ENCODE peak calls at places on chromosomes 11 and 22, in six cellular contexts. X, L, G, R, K and H are unnamed samples.

GRCh38 chr22:37409557-37409956 is 17.7 kb downstream of the ELFN2 start:
- DNase-seq in X (no peak), L (no peak), G (no peak), R (no peak), K (no peak), H (no peak)

GRCh38 chr11:43578346-43579170 is 102.0 kb upstream of the HSD17B12 start:
- DNase-seq in X (no peak), L (no peak), G (peak; percentile 39), R (no peak), K (no peak), H (peak; percentile 86)

GRCh38 chr11:119888119-119888518 is 159.1 kb upstream of the NECTIN1 start:
- DNase-seq in X (peak; percentile 13), L (no peak), G (no peak), R (no peak), K (no peak), H (no peak)

GRCh38 chr11:64126796-64127195 is 39.1 kb downstream of the MACROD1 start:
- DNase-seq in X (no peak), L (no peak), G (no peak), R (no peak), K (no peak), H (no peak)

GRCh38 chr22:41401781-41402648 is 20.3 kb downstream of the TEF start:
- DNase-seq in X (peak; percentile 86), L (peak; percentile 73), G (peak; percentile 40), R (peak; percentile 45), K (peak; percentile 84), H (peak; percentile 98)

GRCh38 chr11:61329871-61330270 is 3.0 kb downstream of the DDB1 start:
- DNase-seq in X (no peak), L (no peak), G (no peak), R (no peak), K (no peak), H (no peak)

GRCh38 chr11:115535781-115536180 is 31.6 kb upstream of the CADM1 start:
- DNase-seq in X (no peak), L (no peak), G (no peak), R (no peak), K (no peak), H (no peak)

GRCh38 chr11:109996060-109996459 is 97.1 kb upstream of the ZC3H12C start:
- DNase-seq in X (no peak), L (no peak), G (no peak), R (no peak), K (no peak), H (no peak)

GRCh38 chr11:76656087-76656531 is 14.4 kb downstream of the LRRC32 start:
- DNase-seq in X (no peak), L (no peak), G (no peak), R (no peak), K (no peak), H (no peak)

GRCh38 chr11:45922425-45923082 is at the start of gene LARGE2:
- DNase-seq in X (peak; percentile 91), L (no peak), G (no peak), R (no peak), K (no peak), H (no peak)

GRCh38 chr11:68903288-68903630 is 373 bp downstream of the MRPL21 start:
- DNase-seq in X (no peak), L (no peak), G (no peak), R (no peak), K (no peak), H (no peak)

GRCh38 chr22:17140826-17141771 is 18.0 kb downstream of the HDHD5 start:
- DNase-seq in X (no peak), L (no peak), G (no peak), R (no peak), K (no peak), H (no peak)

GRCh38 chr11:130915556-130916237 is 582 bp downstream of the SNX19 start:
- DNase-seq in X (no peak), L (no peak), G (no peak), R (no peak), K (no peak), H (no peak)

GRCh38 chr11:8639655-8640054 is 42.8 kb downstream of the TRIM66 start:
- DNase-seq in X (no peak), L (no peak), G (no peak), R (no peak), K (no peak), H (no peak)

GRCh38 chr11:94201004-94201465 is 72.4 kb downstream of the PANX1 start:
- DNase-seq in X (no peak), L (no peak), G (peak; percentile 54), R (peak; percentile 26), K (no peak), H (peak; percentile 89)

GRCh38 chr11:112025682-112026081 is 474 bp downstream of the DLAT start:
- DNase-seq in X (no peak), L (no peak), G (peak; percentile 25), R (peak; percentile 35), K (no peak), H (no peak)

GRCh38 chr11:13343931-13344717 is 66.5 kb downstream of the BMAL1 start:
- DNase-seq in X (no peak), L (peak; percentile 81), G (peak; percentile 68), R (peak; percentile 87), K (no peak), H (peak; percentile 60)

GRCh38 chr11:20057055-20057943 is 103.0 kb downstream of the DBX1 start:
- DNase-seq in X (no peak), L (no peak), G (no peak), R (no peak), K (no peak), H (peak; percentile 24)

GRCh38 chr11:61560751-61561150 is 20.1 kb downstream of the SYT7 start:
- DNase-seq in X (no peak), L (no peak), G (no peak), R (no peak), K (no peak), H (no peak)

GRCh38 chr11:64285885-64286800 is 495 bp downstream of the GPR137 start:
- DNase-seq in X (no peak), L (no peak), G (no peak), R (no peak), K (no peak), H (no peak)

GRCh38 chr22:21857501-21857914 is 9.9 kb downstream of the MAPK1 start:
- DNase-seq in X (no peak), L (no peak), G (no peak), R (peak; percentile 38), K (no peak), H (no peak)

GRCh38 chr22:29503811-29504372 is 23.9 kb downstream of the NEFH start:
- DNase-seq in X (no peak), L (peak; percentile 45), G (peak; percentile 83), R (peak; percentile 86), K (peak; percentile 29), H (peak; percentile 68)

GRCh38 chr11:7512525-7513209 is 1.1 kb upstream of the PPFIBP2 start:
- DNase-seq in X (peak; percentile 85), L (peak; percentile 84), G (peak; percentile 15), R (peak; percentile 69), K (peak; percentile 59), H (no peak)

GRCh38 chr11:130873766-130874165 is 42.5 kb downstream of the SNX19 start:
- DNase-seq in X (no peak), L (no peak), G (peak; percentile 68), R (peak; percentile 28), K (no peak), H (peak; percentile 77)

GRCh38 chr11:57638005-57638760 is 11.5 kb downstream of the YPEL4 start:
- DNase-seq in X (peak; percentile 80), L (peak; percentile 87), G (peak; percentile 89), R (peak; percentile 87), K (peak; percentile 9), H (peak; percentile 94)

GRCh38 chr11:118281284-118281683 is 17.2 kb upstream of the MPZL2 start:
- DNase-seq in X (no peak), L (no peak), G (no peak), R (no peak), K (no peak), H (no peak)

GRCh38 chr11:119518746-119519382 is 95.9 kb upstream of the THY1 start:
- DNase-seq in X (no peak), L (no peak), G (peak; percentile 41), R (peak; percentile 53), K (no peak), H (peak; percentile 11)

GRCh38 chr11:60265373-60266214 is 14.9 kb upstream of the MS4A4A start:
- DNase-seq in X (no peak), L (peak; percentile 11), G (peak; percentile 24), R (peak; percentile 47), K (no peak), H (peak; percentile 2)

GRCh38 chr11:102157219-102157618 is 47.0 kb downstream of the YAP1 start:
- DNase-seq in X (no peak), L (peak; percentile 67), G (peak; percentile 90), R (peak; percentile 92), K (no peak), H (peak; percentile 55)